ENCODE peak calls at places on chromosome 16, in ten cellular contexts. Q, E, V, H, Z, U, Y, S, D and T are unnamed samples.

GRCh38 chr16:23148166-23148512 is 1.1 kb downstream of the USP31 start:
- DNase-seq in Q (no peak), E (no peak), V (no peak), H (no peak), Z (no peak), U (no peak), Y (no peak), S (no peak), D (no peak), T (no peak)

GRCh38 chr16:1290860-1291575 is 18.4 kb upstream of the UBE2I start:
- DNase-seq in Q (no peak), E (no peak), V (no peak), H (no peak), Z (no peak), U (no peak), Y (no peak), S (peak), D (no peak), T (no peak)

GRCh38 chr16:22189473-22190168 is 16.5 kb upstream of the EEF2K start:
- DNase-seq in Q (peak), E (peak), V (peak), H (peak), Z (no peak), U (peak), Y (peak), S (peak), D (no peak), T (no peak)

GRCh38 chr16:7849891-7850290 is 517.2 kb downstream of the RBFOX1 start:
- DNase-seq in Q (no peak), E (no peak), V (no peak), H (no peak), Z (no peak), U (no peak), Y (no peak), S (no peak), D (no peak), T (no peak)

GRCh38 chr16:3101018-3101840 is 2.1 kb upstream of the ZSCAN10 start:
- DNase-seq in Q (peak), E (peak), V (no peak), H (no peak), Z (peak), U (no peak), Y (no peak), S (peak), D (no peak), T (peak)

GRCh38 chr16:89822188-89823086 is 5.8 kb upstream of the SPIRE2 start:
- DNase-seq in Q (no peak), E (peak), V (no peak), H (no peak), Z (no peak), U (no peak), Y (no peak), S (no peak), D (no peak), T (no peak)

GRCh38 chr16:81639931-81640680 is 139.0 kb upstream of the PLCG2 start:
- DNase-seq in Q (no peak), E (no peak), V (no peak), H (no peak), Z (no peak), U (no peak), Y (no peak), S (no peak), D (no peak), T (no peak)

GRCh38 chr16:54862529-54862928 is 68.1 kb upstream of the IRX5 start:
- DNase-seq in Q (no peak), E (no peak), V (no peak), H (no peak), Z (no peak), U (no peak), Y (no peak), S (no peak), D (no peak), T (no peak)

GRCh38 chr16:54817432-54817831 is 113.2 kb upstream of the IRX5 start:
- DNase-seq in Q (no peak), E (no peak), V (peak), H (no peak), Z (no peak), U (no peak), Y (no peak), S (peak), D (no peak), T (peak)

GRCh38 chr16:15610369-15610871 is 32.5 kb downstream of the MARF1 start:
- DNase-seq in Q (no peak), E (no peak), V (peak), H (no peak), Z (no peak), U (peak), Y (no peak), S (no peak), D (no peak), T (no peak)

GRCh38 chr16:48537909-48538745 is 71.9 kb downstream of the N4BP1 start:
- DNase-seq in Q (peak), E (peak), V (no peak), H (no peak), Z (no peak), U (peak), Y (no peak), S (no peak), D (no peak), T (no peak)

GRCh38 chr16:55116165-55116894 is 185.7 kb downstream of the IRX5 start:
- DNase-seq in Q (no peak), E (peak), V (peak), H (no peak), Z (no peak), U (no peak), Y (no peak), S (no peak), D (peak), T (peak)

DNA sequence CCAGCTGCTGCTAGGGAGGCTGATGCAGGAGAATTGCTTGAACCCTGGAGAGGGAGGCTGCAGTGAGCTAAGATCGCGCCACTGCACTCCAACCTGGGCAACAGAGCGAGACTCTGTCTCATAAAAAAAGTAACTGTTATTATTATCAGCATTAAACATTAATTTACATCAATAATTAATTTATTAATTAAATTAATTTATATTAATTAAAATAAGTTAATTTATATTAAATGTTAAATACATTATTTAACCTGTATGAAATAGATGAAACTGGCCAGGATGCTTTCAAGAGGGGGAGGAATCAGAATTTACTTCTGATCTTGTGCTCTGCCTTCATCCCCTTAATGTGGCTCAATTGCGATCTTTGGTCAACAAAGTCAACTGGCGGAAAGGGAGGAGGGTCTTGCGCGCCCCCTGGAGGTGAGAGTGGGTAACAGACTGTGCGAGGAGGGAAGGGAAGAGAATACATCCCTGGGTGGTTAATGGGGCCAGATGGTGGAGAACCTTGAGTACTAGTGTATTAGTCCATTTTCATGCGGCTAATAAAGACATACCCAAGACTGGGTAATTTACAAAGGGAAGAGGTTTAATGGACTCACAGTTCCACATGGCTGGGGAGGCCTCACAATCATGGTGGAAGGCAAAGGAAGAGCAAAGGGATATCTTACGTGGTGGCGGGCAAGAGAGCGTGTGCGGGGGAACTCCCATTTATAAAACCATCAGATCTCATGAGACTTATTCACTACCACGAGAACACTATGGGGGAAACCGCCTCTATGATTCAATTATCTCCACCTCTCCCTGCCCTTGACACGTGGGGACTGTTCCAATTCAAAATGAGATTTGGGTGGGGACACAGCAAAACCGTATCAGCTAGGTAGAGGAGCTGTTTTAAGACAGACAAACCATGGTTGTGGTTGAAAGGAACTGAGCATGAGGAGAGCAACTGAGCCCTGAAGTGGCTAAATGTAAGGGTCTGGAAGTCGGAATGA is 15.7 kb upstream of the CPPED1 start:
- DNase-seq in Q (peak), E (peak), V (peak), H (peak), Z (peak), U (peak), Y (peak), S (peak), D (peak), T (peak)
- TF ChIP-seq CTCF in Q (peak), E (peak), V (peak), H (peak), Z (peak), U (peak), Y (peak), S (peak), D (peak), T (peak)

GRCh38 chr16:67399749-67400704 is 6.7 kb upstream of the TPPP3 start:
- DNase-seq in Q (no peak), E (no peak), V (no peak), H (no peak), Z (no peak), U (peak), Y (no peak), S (no peak), D (no peak), T (no peak)
- TF ChIP-seq CTCF in Q (no peak), E (no peak), V (no peak), H (peak), Z (no peak), U (no peak), Y (no peak), S (no peak), D (no peak), T (peak)

DNA sequence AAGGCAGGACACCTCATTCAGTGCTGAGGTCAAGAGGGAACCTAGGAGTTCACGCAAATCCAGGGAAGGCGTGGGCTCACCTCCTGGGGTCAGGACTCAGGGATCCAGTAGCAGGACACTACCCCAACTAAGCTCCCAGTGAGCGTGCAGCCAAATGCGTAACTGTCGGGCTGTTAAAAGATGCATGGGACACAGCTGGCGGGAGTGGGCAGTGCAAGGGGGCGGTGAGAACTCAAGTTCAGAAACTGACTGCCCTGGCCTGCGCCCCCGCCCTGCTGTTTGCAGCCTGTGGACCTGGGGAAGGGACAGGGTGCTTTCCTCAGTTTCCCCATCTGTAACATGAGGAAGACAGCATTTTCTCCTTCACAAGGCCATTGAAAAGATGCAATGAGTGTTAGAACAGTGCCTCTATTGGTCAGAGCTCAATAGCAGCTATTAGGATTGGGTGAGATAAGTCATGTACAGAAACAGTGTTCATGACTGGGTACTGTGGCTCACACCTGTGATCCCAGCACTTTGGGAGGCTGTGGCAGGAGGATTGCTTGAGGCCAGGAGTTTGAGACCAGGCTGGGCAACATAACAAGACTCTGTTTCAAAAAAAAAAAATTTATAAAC is 20.2 kb downstream of the CDIPT start:
- DNase-seq in Q (no peak), E (no peak), V (no peak), H (no peak), Z (no peak), U (no peak), Y (no peak), S (no peak), D (no peak), T (no peak)
- TF ChIP-seq CTCF in Q (no peak), E (no peak), V (no peak), H (no peak), Z (no peak), U (no peak), Y (no peak), S (no peak), D (no peak), T (peak)

GRCh38 chr16:88558457-88559442 is 11.5 kb upstream of the ZC3H18 start:
- DNase-seq in Q (no peak), E (peak), V (peak), H (no peak), Z (peak), U (peak), Y (no peak), S (no peak), D (no peak), T (peak)
- TF ChIP-seq CTCF in Q (no peak), E (peak), V (peak), H (no peak), Z (no peak), U (peak), Y (no peak), S (peak), D (peak), T (peak)

DNA sequence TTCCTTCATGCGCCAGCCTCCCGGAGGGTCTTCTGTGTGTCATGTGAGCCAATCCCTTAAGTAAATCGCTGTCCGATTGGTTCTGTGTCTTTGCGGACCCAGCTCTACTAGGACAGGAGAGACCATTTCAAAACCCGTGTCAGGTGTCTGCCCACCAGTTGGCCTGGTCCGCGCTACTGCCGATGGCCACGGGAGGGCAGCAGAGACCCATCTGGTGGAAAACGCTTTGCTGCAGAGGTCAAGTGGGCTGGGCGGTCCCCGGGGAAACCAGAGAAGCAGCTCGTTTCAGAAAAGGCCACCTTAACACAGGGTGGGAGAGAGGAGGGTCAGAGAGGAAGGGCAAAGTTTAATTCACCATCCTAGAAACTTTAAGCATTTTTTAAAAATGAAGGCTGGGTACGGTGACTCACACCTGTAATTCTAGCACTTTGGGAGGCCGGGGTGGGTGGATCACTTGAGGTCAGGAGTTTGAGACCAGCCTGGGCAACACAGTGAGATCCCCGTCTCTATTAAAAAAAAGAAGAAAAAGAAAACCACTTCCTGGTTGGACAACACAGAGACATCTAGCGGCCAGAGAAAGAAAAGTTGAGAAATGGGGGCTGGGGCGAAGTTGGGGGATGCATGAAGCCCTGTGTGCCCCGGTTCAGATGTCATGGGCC is 2.8 kb upstream of the CIBAR2 start:
- DNase-seq in Q (peak), E (peak), V (peak), H (peak), Z (peak), U (peak), Y (peak), S (peak), D (peak), T (peak)
- TF ChIP-seq CTCF in Q (peak), E (peak), V (peak), H (peak), Z (peak), U (peak), Y (peak), S (peak), D (peak), T (peak)

GRCh38 chr16:73027655-73028220 is 20.2 kb downstream of the ZFHX3 start:
- DNase-seq in Q (no peak), E (no peak), V (no peak), H (no peak), Z (no peak), U (no peak), Y (no peak), S (no peak), D (no peak), T (no peak)
- TF ChIP-seq CTCF in Q (no peak), E (no peak), V (no peak), H (no peak), Z (no peak), U (no peak), Y (no peak), S (no peak), D (no peak), T (no peak)

DNA sequence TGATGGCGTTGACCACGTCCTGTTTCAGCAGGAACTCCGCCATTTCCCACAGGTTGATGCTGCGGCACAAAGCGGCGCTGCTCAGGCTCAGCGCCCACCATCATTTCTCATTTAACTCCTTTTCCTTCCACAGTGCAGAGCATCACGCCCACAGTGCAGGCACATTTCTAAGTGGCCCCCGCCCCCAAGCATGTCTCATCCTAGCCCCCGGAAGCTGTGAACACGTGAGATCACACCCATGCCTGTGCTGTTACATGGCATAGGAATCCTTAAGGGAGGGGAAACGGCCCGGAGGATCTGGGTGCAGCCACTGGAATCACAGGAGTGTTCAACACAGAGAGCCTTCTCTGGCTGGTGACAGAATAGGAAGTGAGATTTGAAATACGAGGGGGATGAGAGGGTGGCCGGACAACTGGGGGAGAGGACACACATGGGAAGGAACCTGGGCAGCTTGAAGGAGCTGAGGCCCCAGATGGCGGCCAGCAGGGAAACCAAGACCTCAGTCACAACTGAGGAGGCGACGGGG is 4.7 kb downstream of the NAGPA start:
- DNase-seq in Q (no peak), E (no peak), V (no peak), H (no peak), Z (no peak), U (no peak), Y (no peak), S (no peak), D (no peak), T (no peak)
- TF ChIP-seq CTCF in Q (no peak), E (no peak), V (no peak), H (no peak), Z (no peak), U (no peak), Y (no peak), S (no peak), D (no peak), T (no peak)

DNA sequence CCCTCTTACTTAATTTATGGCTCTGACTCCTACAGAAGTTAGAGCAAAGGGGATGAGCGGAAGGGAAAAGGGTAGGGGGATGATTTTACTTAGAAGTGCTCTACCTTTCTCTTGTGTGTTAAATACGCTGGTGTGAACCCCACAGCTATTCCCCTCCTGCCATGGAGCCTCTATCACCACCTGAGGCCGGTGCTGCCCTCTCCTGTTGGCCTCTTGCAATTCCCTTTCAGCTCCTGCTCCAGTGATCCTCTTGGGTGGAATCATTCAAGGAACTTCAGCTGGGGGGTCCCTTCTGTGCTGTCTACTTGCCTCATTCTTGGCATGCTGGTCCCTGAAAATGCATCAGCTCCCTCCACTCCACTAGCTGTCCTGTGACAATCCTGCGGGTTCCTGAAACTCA is 41.8 kb upstream of the CDH8 start:
- DNase-seq in Q (no peak), E (no peak), V (no peak), H (no peak), Z (peak), U (no peak), Y (no peak), S (peak), D (no peak), T (no peak)
- TF ChIP-seq CTCF in Q (no peak), E (peak), V (peak), H (no peak), Z (peak), U (no peak), Y (no peak), S (peak), D (no peak), T (no peak)